ENCODE peak calls at places on chromosomes 7 and 10, in nine cellular contexts. N is A172; Q is stimulated activated CD4-positive, alpha-beta T cell treated with anti-CD3 and anti-CD28 coated beads, Interleukin-1b, Interleukin-23, amount 100 ng/mL, for 24 hours; V is renal cortical epithelial cell; P is NCI-H2081; D is Kasumi-1; Y is NCI-H1417; Z is Caki2; S is psoas muscle. G is an unnamed sample.
A peak's percentile ranks its signal among the peaks of the same experiment; 100 is the strongest.

GRCh38 chr7:28858206-28858605 is 99.9 kb downstream of the TRIL start:
- DNase-seq in Q (no peak), N (no peak), Y (no peak), P (no peak), V (peak; percentile 84), S (no peak), D (no peak), Z (no peak), G (no peak)

GRCh38 chr7:101631224-101631714 is 2.2 kb upstream of the MYL10 start:
- DNase-seq in N (peak; percentile 77), D (no peak), P (peak; percentile 11), Y (no peak), Q (no peak), V (peak; percentile 40), S (no peak), Z (no peak), G (no peak)

GRCh38 chr10:77626266-77626935 is 11.2 kb downstream of the KCNMA1 start:
- DNase-seq in S (no peak), Z (no peak), N (peak; percentile 75), Y (no peak), Q (no peak), P (no peak), V (no peak), D (no peak), G (no peak)

GRCh38 chr7:80682744-80683143 is 44.3 kb downstream of the CD36 start:
- DNase-seq in Q (no peak), P (no peak), Y (no peak), N (no peak), Z (no peak), V (no peak), S (no peak), D (no peak), G (no peak)

GRCh38 chr7:17679427-17679826 is 260.9 kb downstream of the SNX13 start:
- DNase-seq in Y (no peak), V (no peak), P (no peak), D (no peak), Z (no peak), N (peak; percentile 88), S (peak; percentile 25), Q (no peak), G (no peak)

GRCh38 chr10:101031796-101032636 is 982 bp downstream of the SFXN3 start:
- DNase-seq in V (peak; percentile 13), Z (peak; percentile 66), P (peak; percentile 20), Y (peak; percentile 51), D (peak; percentile 48), Q (peak; percentile 57), S (peak; percentile 80), N (peak; percentile 65), G (peak; percentile 69)

GRCh38 chr7:106050743-106051110 is 61.4 kb downstream of the SYPL1 start:
- DNase-seq in Y (no peak), P (no peak), D (no peak), Z (no peak), S (no peak), Q (no peak), N (peak; percentile 62), V (peak; percentile 64), G (no peak)

GRCh38 chr7:106376026-106376799 is 91.4 kb upstream of the NAMPT start:
- DNase-seq in Z (no peak), V (no peak), P (no peak), D (no peak), Q (no peak), N (no peak), Y (no peak), S (no peak), G (no peak)

GRCh38 chr7:131897016-131897789 is 340.8 kb upstream of the PODXL start:
- DNase-seq in D (no peak), S (no peak), Q (no peak), N (peak; percentile 96), Y (peak; percentile 57), Z (peak; percentile 75), P (peak; percentile 61), V (peak; percentile 84), G (no peak)